ENCODE peak calls at places on chromosome 2, in six cellular contexts. Z, P, F, K, Y and H are unnamed samples.

GRCh38 chr2:70069049-70069448 is 18.2 kb upstream of the PCBP1 start:
- DNase-seq in Z (peak), P (peak), F (no peak), K (no peak), Y (no peak), H (no peak)

GRCh38 chr2:21728133-21728532 is 604.4 kb downstream of the TDRD15 start:
- DNase-seq in Z (no peak), P (no peak), F (no peak), K (no peak), Y (no peak), H (no peak)

GRCh38 chr2:181106789-181107418 is 126.5 kb downstream of the UBE2E3 start:
- DNase-seq in Z (peak), P (no peak), F (no peak), K (no peak), Y (no peak), H (no peak)

GRCh38 chr2:226799211-226799975 is at the start of gene IRS1:
- DNase-seq in Z (peak), P (peak), F (peak), K (peak), Y (peak), H (peak)

GRCh38 chr2:174614261-174614660 is 16.7 kb upstream of the WIPF1 start:
- DNase-seq in Z (peak), P (no peak), F (no peak), K (no peak), Y (no peak), H (no peak)

GRCh38 chr2:152925540-152926448 is 207.4 kb downstream of the ARL6IP6 start:
- DNase-seq in Z (peak), P (peak), F (peak), K (peak), Y (no peak), H (peak)

GRCh38 chr2:45912109-45912508 is 260.6 kb downstream of the PRKCE start:
- DNase-seq in Z (no peak), P (no peak), F (no peak), K (no peak), Y (no peak), H (no peak)

GRCh38 chr2:28662468-28663095 is 89.0 kb upstream of the PPP1CB start:
- DNase-seq in Z (peak), P (no peak), F (no peak), K (no peak), Y (no peak), H (no peak)

GRCh38 chr2:166092889-166093288 is 34.9 kb downstream of the SCN1A start:
- DNase-seq in Z (no peak), P (no peak), F (no peak), K (no peak), Y (no peak), H (no peak)

GRCh38 chr2:26269571-26270170 is 24.9 kb downstream of the HADHB start:
- DNase-seq in Z (no peak), P (no peak), F (no peak), K (no peak), Y (no peak), H (no peak)

GRCh38 chr2:55159037-55159651 is 72.9 kb downstream of the CLHC1 start:
- DNase-seq in Z (no peak), P (no peak), F (no peak), K (peak), Y (no peak), H (no peak)

GRCh38 chr2:153373510-153374279 is 104.9 kb downstream of the RPRM start:
- DNase-seq in Z (no peak), P (no peak), F (no peak), K (no peak), Y (no peak), H (no peak)

GRCh38 chr2:215218587-215219577 is 80.5 kb upstream of the ABCA12 start:
- DNase-seq in Z (peak), P (no peak), F (no peak), K (no peak), Y (no peak), H (peak)

GRCh38 chr2:39696838-39697237 is 31.1 kb downstream of the TMEM178A start:
- DNase-seq in Z (peak), P (no peak), F (no peak), K (no peak), Y (no peak), H (peak)

GRCh38 chr2:106010818-106011355 is 183.2 kb downstream of the UXS1 start:
- DNase-seq in Z (no peak), P (no peak), F (no peak), K (no peak), Y (no peak), H (no peak)

GRCh38 chr2:54560146-54560881 is 104.2 kb downstream of the SPTBN1 start:
- DNase-seq in Z (peak), P (no peak), F (no peak), K (peak), Y (no peak), H (no peak)

GRCh38 chr2:240605867-240606743 is 19.2 kb upstream of the GPR35 start:
- DNase-seq in Z (no peak), P (no peak), F (no peak), K (peak), Y (no peak), H (no peak)

GRCh38 chr2:120952318-120952717 is 216.7 kb downstream of the GLI2 start:
- DNase-seq in Z (no peak), P (no peak), F (no peak), K (no peak), Y (no peak), H (no peak)

GRCh38 chr2:226795281-226796011 is 4.2 kb downstream of the IRS1 start:
- DNase-seq in Z (no peak), P (no peak), F (no peak), K (peak), Y (no peak), H (no peak)

GRCh38 chr2:175690113-175690716 is 311.9 kb downstream of the LNPK start:
- DNase-seq in Z (peak), P (no peak), F (no peak), K (no peak), Y (no peak), H (peak)

GRCh38 chr2:21043744-21044532 is at the start of gene APOB:
- DNase-seq in Z (no peak), P (no peak), F (no peak), K (peak), Y (no peak), H (peak)

GRCh38 chr2:171592026-171592555 is 69.8 kb downstream of the CYBRD1 start:
- DNase-seq in Z (no peak), P (no peak), F (no peak), K (no peak), Y (no peak), H (no peak)

GRCh38 chr2:47269316-47270232 is 114.5 kb upstream of the STPG4 start:
- DNase-seq in Z (peak), P (no peak), F (no peak), K (peak), Y (no peak), H (no peak)

GRCh38 chr2:54212456-54212855 is 43.6 kb downstream of the TSPYL6 start:
- DNase-seq in Z (peak), P (no peak), F (no peak), K (no peak), Y (no peak), H (no peak)

GRCh38 chr2:240133401-240133800 is 2.7 kb downstream of the COPS9 start:
- DNase-seq in Z (no peak), P (no peak), F (no peak), K (peak), Y (no peak), H (no peak)

GRCh38 chr2:163264376-163264775 is 425.8 kb upstream of the KCNH7 start:
- DNase-seq in Z (peak), P (no peak), F (no peak), K (no peak), Y (no peak), H (no peak)

GRCh38 chr2:165238295-165238694 is 919 bp upstream of the SCN2A start:
- DNase-seq in Z (peak), P (no peak), F (no peak), K (no peak), Y (no peak), H (no peak)